ENCODE peak calls at places on chromosome 4, in nine cellular contexts. Q is CD8-positive, alpha-beta T cell; L is CD4-positive, alpha-beta T cell; U is body of pancreas; S is RWPE1; T is brain microvascular endothelial cell; H is IMR-90; M is right lobe of liver; Z is substantia nigra. B is an unnamed sample.

GRCh38 chr4:129014566-129015509 is 78.5 kb downstream of the SCLT1 start:
- DNase-seq in Q (no peak), L (no peak), U (no peak), S (no peak), T (no peak), H (peak; percentile 14), M (peak; percentile 36), Z (no peak), B (no peak)

GRCh38 chr4:122000849-122001248 is 49.0 kb upstream of the TRPC3 start:
- DNase-seq in Q (no peak), L (no peak), U (no peak), S (no peak), T (no peak), H (no peak), M (no peak), Z (no peak), B (no peak)

GRCh38 chr4:176753049-176753448 is 39.7 kb downstream of the VEGFC start:
- DNase-seq in Q (no peak), L (no peak), U (no peak), S (peak; percentile 23), T (peak; percentile 89), H (peak; percentile 95), M (no peak), Z (no peak), B (no peak)

GRCh38 chr4:121873604-121874003 is 3.3 kb upstream of the BBS7 start:
- DNase-seq in Q (no peak), L (no peak), U (no peak), S (no peak), T (no peak), H (no peak), M (no peak), Z (no peak), B (no peak)

GRCh38 chr4:154189346-154189745 is 302.3 kb downstream of the DCHS2 start:
- DNase-seq in Q (no peak), L (no peak), U (no peak), S (no peak), T (no peak), H (no peak), M (no peak), Z (no peak), B (no peak)

GRCh38 chr4:31084806-31085416 is 364.7 kb downstream of the PCDH7 start:
- DNase-seq in Q (no peak), L (no peak), U (no peak), S (no peak), T (no peak), H (no peak), M (no peak), Z (no peak), B (no peak)

GRCh38 chr4:86978709-86979108 is 43.9 kb downstream of the AFF1 start:
- DNase-seq in Q (no peak), L (no peak), U (no peak), S (no peak), T (no peak), H (no peak), M (no peak), Z (no peak), B (no peak)

GRCh38 chr4:162645381-162645780 is 481.6 kb upstream of the FSTL5 start:
- DNase-seq in Q (no peak), L (no peak), U (no peak), S (no peak), T (peak; percentile 3), H (no peak), M (no peak), Z (no peak), B (no peak)

GRCh38 chr4:61202638-61203495 is 2.7 kb downstream of the ADGRL3 start:
- DNase-seq in Q (no peak), L (no peak), U (no peak), S (peak; percentile 5), T (peak; percentile 37), H (no peak), M (no peak), Z (peak; percentile 53), B (peak; percentile 24)

GRCh38 chr4:138078264-138078663 is 163.9 kb downstream of the SLC7A11 start:
- DNase-seq in Q (no peak), L (no peak), U (no peak), S (no peak), T (no peak), H (peak; percentile 14), M (no peak), Z (no peak), B (no peak)

GRCh38 chr4:184416913-184417734 is 57.2 kb downstream of the IRF2 start:
- DNase-seq in Q (peak; percentile 12), L (peak; percentile 47), U (no peak), S (no peak), T (no peak), H (peak; percentile 14), M (no peak), Z (no peak), B (no peak)

GRCh38 chr4:66465111-66465510 is 794.8 kb upstream of the EPHA5 start:
- DNase-seq in Q (no peak), L (no peak), U (no peak), S (peak; percentile 2), T (no peak), H (peak; percentile 3), M (no peak), Z (no peak), B (no peak)

GRCh38 chr4:4428966-4429875 is 42.3 kb downstream of the NSG1 start:
- DNase-seq in Q (no peak), L (no peak), U (no peak), S (no peak), T (no peak), H (no peak), M (no peak), Z (no peak), B (peak; percentile 71)

GRCh38 chr4:169160825-169161224 is 109.9 kb downstream of the SH3RF1 start:
- DNase-seq in Q (no peak), L (no peak), U (no peak), S (no peak), T (no peak), H (no peak), M (no peak), Z (no peak), B (no peak)

GRCh38 chr4:173333658-173334084 is 487 bp downstream of the HMGB2 start:
- DNase-seq in Q (peak; percentile 36), L (peak; percentile 51), U (peak; percentile 64), S (peak; percentile 8), T (no peak), H (peak; percentile 19), M (peak; percentile 78), Z (peak; percentile 46), B (peak; percentile 75)

GRCh38 chr4:143207555-143207954 is 22.8 kb downstream of the USP38 start:
- DNase-seq in Q (no peak), L (no peak), U (no peak), S (no peak), T (peak; percentile 12), H (peak; percentile 50), M (no peak), Z (no peak), B (no peak)

GRCh38 chr4:156968479-156968984 is 3.1 kb downstream of the PDGFC start:
- DNase-seq in Q (no peak), L (no peak), U (peak; percentile 76), S (peak; percentile 41), T (peak; percentile 83), H (peak; percentile 85), M (no peak), Z (peak; percentile 10), B (peak; percentile 77)

DNA sequence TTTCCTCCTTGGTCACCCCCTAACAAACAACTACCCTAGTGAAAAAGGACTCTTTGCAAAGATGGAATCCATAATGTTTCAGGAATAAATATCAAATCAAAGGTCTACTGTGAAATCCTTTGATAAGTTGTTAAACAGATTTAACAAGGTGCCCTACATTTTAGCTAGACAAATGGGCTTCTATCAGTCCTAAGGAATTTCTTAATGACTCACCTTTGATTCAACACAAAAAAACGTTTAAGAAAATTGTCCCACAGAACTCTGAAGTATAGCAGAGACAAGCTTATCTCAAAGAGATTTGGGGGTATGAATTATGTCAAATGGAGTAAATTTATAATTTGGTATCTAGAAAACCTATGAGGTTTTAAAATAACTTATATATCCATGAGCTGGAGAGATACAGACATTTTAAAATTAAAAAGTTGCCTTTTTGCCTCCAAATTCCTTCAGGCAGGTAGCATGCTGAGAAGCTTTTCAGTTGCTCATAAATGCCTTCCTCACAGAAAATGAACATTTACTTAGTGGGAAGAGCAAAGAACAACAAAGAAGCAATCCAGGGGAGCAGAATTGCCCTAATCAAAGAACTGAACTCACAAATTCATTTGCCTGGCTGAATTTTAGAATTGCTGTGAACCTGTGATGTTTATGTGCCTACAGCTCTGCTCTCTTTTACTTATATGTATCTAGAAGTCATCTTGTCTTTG is 649.3 kb downstream of the STPG2 start:
- DNase-seq in Q (no peak), L (no peak), U (no peak), S (peak; percentile 3), T (no peak), H (no peak), M (no peak), Z (no peak), B (no peak)
- H3K27ac ChIP-seq in Q (no peak overlapping the region), L (no peak overlapping the region), U (no peak overlapping the region), S (no peak overlapping the region), T (no peak overlapping the region), H (no peak overlapping the region), M (no peak overlapping the region), Z (no peak overlapping the region), B (no peak overlapping the region)

DNA sequence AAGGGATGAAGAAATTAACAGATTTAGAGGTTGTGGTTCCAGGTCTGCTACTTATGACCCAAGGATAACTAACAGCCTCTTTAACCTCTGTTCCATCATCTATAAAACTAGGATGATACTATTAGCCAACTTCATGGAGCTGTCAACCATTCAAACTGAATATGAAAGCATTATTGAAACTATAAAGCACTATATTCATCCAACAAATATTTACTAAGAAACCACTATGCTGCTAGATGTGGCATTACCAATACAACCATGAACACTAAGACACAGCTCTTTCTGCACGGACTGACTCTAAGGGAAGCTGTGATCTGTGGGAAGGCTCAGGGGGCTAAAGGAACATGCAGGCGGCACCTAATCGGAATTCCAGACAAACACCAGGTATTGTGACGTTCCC is 66.0 kb downstream of the APBB2 start:
- DNase-seq in Q (no peak), L (no peak), U (no peak), S (no peak), T (no peak), H (no peak), M (no peak), Z (no peak), B (no peak)
- H3K27ac ChIP-seq in Q (no peak overlapping the region), L (no peak overlapping the region), U (no peak overlapping the region), S (no peak overlapping the region), T (peak overlapping the region; percentile 4), H (no peak overlapping the region), M (no peak overlapping the region), Z (peak overlapping the region; percentile 97), B (no peak overlapping the region)

DNA sequence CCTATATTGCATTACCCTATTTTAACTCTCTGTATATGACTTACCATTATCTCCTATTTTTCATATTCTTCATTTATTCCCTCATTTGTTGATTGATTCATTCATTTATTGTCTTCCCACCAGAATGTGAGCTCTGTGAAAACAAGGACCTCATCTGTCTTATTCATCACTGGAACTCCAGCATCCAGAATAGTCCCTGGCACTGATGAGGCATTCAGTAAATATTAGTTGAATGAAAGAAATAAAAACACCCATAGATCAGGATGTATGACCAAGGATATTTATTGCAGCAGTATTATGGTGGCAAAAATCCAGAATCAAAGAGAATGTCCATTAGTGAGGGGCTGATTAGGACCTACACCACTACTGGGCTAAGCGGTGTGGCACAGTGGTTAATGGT is 164.9 kb downstream of the SPRY1 start:
- DNase-seq in Q (no peak), L (no peak), U (no peak), S (no peak), T (no peak), H (no peak), M (no peak), Z (no peak), B (no peak)
- H3K27ac ChIP-seq in Q (no peak overlapping the region), L (no peak overlapping the region), U (no peak overlapping the region), S (no peak overlapping the region), T (no peak overlapping the region), H (no peak overlapping the region), M (no peak overlapping the region), Z (no peak overlapping the region), B (no peak overlapping the region)

GRCh38 chr4:113449407-113449974 is 312.0 kb downstream of the CAMK2D start:
- DNase-seq in Q (no peak), L (no peak), U (no peak), S (no peak), T (no peak), H (no peak), M (no peak), Z (no peak), B (no peak)
- H3K27ac ChIP-seq in Q (no peak overlapping the region), L (no peak overlapping the region), U (no peak overlapping the region), S (no peak overlapping the region), T (no peak overlapping the region), H (no peak overlapping the region), M (no peak overlapping the region), Z (no peak overlapping the region), B (no peak overlapping the region)

B was measured in WERI-Rb-1.